ENCODE peak calls at places on chromosomes 4 and X, in five cellular contexts. K is transverse colon, O is OCI-LY7, Q is ovary, Z is lower lobe of right lung. V is an unnamed sample.

GRCh38 chrX:43562372-43562771 is 93.7 kb upstream of the MAOA start:
- DNase-seq in K (no peak), O (no peak), Q (no peak), Z (no peak), V (no peak)

GRCh38 chrX:86210772-86211171 is 62.5 kb downstream of the DACH2 start:
- DNase-seq in K (no peak), O (no peak), Q (no peak), Z (no peak), V (no peak)

GRCh38 chr4:26281876-26282275 is 38.9 kb upstream of the RBPJ start:
- DNase-seq in K (no peak), O (no peak), Q (no peak), Z (no peak), V (no peak)

GRCh38 chr4:139943277-139943676 is 210.7 kb downstream of the MAML3 start:
- DNase-seq in K (no peak), O (no peak), Q (no peak), Z (no peak), V (no peak)

GRCh38 chrX:46433892-46434291 is 111.3 kb downstream of the ZNF674 start:
- DNase-seq in K (no peak), O (no peak), Q (no peak), Z (no peak), V (no peak)

GRCh38 chrX:130682990-130683389 is 220.0 kb downstream of the ENOX2 start:
- DNase-seq in K (no peak), O (no peak), Q (no peak), Z (no peak), V (no peak)

GRCh38 chrX:30653415-30654131 is at the start of gene GK:
- DNase-seq in K (peak; percentile 19), O (peak; percentile 19), Q (no peak), Z (peak; percentile 51), V (peak; percentile 1)

GRCh38 chrX:110180928-110181310 is 137.0 kb downstream of the AMMECR1 start:
- DNase-seq in K (no peak), O (no peak), Q (no peak), Z (no peak), V (no peak)

GRCh38 chr4:8355306-8355705 is 85.2 kb downstream of the ACOX3 start:
- DNase-seq in K (no peak), O (no peak), Q (no peak), Z (no peak), V (no peak)

DNA sequence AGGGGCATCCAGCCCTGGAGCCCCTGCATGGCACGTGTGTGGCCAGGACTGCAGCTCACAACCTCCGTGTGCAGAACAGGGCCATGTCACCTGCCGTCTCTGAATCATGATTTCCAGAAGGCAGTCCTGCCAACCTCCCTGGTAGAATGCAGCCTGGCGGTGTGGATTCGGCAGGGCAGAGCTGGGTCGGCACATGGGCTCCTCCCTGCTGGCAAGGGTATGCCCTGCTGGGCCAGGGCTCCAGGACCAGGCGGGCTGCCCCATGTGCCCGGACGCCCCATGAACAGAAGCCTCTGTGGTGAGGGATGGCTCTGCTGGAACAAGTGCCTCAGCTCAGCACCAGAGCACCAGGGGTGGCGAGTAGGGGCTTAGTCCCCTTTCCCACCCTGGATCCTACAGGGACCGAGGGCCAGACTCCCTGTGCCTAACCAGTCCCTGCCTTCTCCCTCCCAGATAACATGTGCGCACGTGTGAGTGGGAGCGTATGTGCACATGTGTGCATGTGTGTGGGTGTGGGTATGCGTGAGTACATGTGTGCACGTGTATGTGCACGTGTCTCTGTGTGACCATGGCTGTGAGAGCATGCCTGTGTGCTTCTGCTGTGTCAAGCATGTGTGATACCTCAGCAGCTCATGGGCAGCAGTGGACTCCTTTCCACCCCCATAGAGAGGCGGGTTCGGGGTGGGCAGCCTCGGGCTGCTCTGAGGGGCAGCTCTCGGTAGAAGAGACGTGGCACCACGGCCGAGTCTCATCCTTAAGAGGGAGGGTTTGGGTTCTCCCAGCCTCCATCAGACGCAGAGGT is 10.3 kb upstream of the MXD4 start:
- DNase-seq in K (no peak), O (no peak), Q (no peak), Z (no peak), V (no peak)
- H3K27ac ChIP-seq in K (no peak overlapping the region), O (no peak overlapping the region), Q (no peak overlapping the region), Z (no peak overlapping the region), V (no peak overlapping the region)

GRCh38 chr4:16116019-16116418 is 32.2 kb upstream of the PROM1 start:
- DNase-seq in K (no peak), O (no peak), Q (no peak), Z (no peak), V (no peak)
- H3K4me1 ChIP-seq in K (no peaks in the 10 kb centered on the region), O (no peaks in the 10 kb centered on the region), Q (no peaks in the 10 kb centered on the region), Z (no peaks in the 10 kb centered on the region), V (no peaks in the 10 kb centered on the region)

GRCh38 chr4:185183622-185184281 is 20.0 kb downstream of the CFAP97 start:
- DNase-seq in K (peak; percentile 87), O (peak; percentile 85), Q (peak; percentile 79), Z (peak; percentile 60), V (peak; percentile 70)
- H3K27ac ChIP-seq in K (no peak overlapping the region), O (no peak overlapping the region), Q (no peak overlapping the region), Z (no peak overlapping the region), V (no peak overlapping the region)

GRCh38 chr4:89242864-89243740 is 64.5 kb downstream of the GPRIN3 start:
- DNase-seq in K (no peak), O (no peak), Q (no peak), Z (no peak), V (no peak)

GRCh38 chr4:89247951-89248350 is 59.6 kb downstream of the GPRIN3 start:
- DNase-seq in K (no peak), O (no peak), Q (no peak), Z (no peak), V (no peak)

GRCh38 chr4:89245459-89245858 is 62.1 kb downstream of the GPRIN3 start:
- DNase-seq in K (no peak), O (no peak), Q (no peak), Z (no peak), V (no peak)

GRCh38 chr4:89248879-89249281 is 58.7 kb downstream of the GPRIN3 start:
- DNase-seq in K (no peak), O (no peak), Q (no peak), Z (no peak), V (no peak)

DNA sequence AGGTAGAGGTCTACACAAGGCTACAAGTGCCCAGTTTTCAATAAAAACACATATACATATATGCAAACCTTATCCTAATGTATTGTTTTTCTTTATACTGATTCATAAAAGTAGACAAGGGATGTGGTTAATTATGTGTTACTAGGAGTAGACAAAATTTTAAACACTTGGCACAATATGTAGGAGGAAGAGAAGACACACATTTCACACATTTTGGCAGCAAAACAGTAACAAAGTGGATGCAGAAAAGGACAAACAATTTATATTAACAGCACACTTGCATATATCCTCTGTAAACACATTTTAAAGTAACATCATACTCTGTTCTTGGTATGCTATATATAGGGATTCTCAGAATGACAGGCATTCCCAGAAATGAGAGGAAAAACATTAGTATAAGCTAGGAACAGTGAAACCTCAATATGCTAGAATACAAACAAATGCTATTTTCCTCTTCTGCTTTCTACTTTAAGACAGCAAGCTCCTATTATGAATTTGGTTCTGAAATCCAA is 63.8 kb downstream of the GPRIN3 start:
- DNase-seq in K (no peak), O (no peak), Q (no peak), Z (no peak), V (no peak)
- H3K4me1 ChIP-seq in K (no peaks in the 10 kb centered on the region), O (no peaks in the 10 kb centered on the region), Q (peaks cover 14% of the 10 kb centered on the region), Z (peaks cover 5% of the 10 kb centered on the region), V (peaks cover 13% of the 10 kb centered on the region)

DNA sequence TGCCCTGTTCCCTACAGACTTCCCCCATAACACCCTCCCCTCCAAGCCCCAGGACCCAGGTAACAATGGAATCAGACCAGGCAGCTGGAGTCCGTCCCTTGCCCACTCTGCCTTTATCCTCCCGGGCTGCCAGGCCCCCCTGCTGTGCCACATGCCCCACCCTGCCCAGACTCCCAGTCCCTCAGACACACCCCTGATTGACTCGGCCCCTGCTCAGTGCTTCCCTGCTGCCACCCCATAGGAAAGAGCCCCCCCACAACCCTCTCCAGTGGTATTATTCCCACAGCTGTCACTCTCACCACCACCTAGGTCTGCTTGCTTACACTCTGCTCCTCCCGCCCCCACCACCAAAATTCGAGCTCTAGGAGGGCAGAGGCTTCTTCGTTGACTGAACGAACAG is 4.7 kb upstream of the NAA10 start:
- DNase-seq in K (no peak), O (no peak), Q (no peak), Z (no peak), V (no peak)
- H3K27ac ChIP-seq in K (no peak overlapping the region), O (no peak overlapping the region), Q (no peak overlapping the region), Z (no peak overlapping the region), V (no peak overlapping the region)

GRCh38 chrX:13074297-13075262 is 30.2 kb upstream of the FAM9C start:
- DNase-seq in K (no peak), O (peak; percentile 87), Q (no peak), Z (no peak), V (no peak)
- H3K4me1 ChIP-seq in K (peaks cover 5% of the 10 kb centered on the region), O (peaks cover 63% of the 10 kb centered on the region), Q (no peaks in the 10 kb centered on the region), Z (peaks cover 13% of the 10 kb centered on the region), V (peaks cover 58% of the 10 kb centered on the region)

V was measured in CD8-positive, alpha-beta memory T cell.